ENCODE peak calls at places on chromosome 5, in five cellular contexts. One of them, this sample, is unnamed. For H3K4me1, the result is how much of the 10 kb centered on the place peaks cover.

GRCh38 chr5:54887663-54888062 is 97.7 kb downstream of the ESM1 start:
- ATAC-seq in Panc1: no peak
- ATAC-seq in HepG2: no peak
- ATAC-seq in heart left ventricle: no peak
- ATAC-seq in CD8-positive, alpha-beta T cell: no peak
- ATAC-seq in this sample: no peak

GRCh38 chr5:132354381-132354780 is 15.1 kb upstream of the SLC22A5 start:
- ATAC-seq in heart left ventricle: no peak
- ATAC-seq in Panc1: no peak
- ATAC-seq in CD8-positive, alpha-beta T cell: no peak
- ATAC-seq in HepG2: no peak
- ATAC-seq in this sample: no peak

GRCh38 chr5:147565524-147565923 is 55.7 kb upstream of the DPYSL3 start:
- ATAC-seq in heart left ventricle: no peak
- ATAC-seq in Panc1: no peak
- ATAC-seq in CD8-positive, alpha-beta T cell: no peak
- ATAC-seq in HepG2: no peak
- ATAC-seq in this sample: no peak

GRCh38 chr5:40333459-40334241 is 346.1 kb upstream of the PTGER4 start:
- ATAC-seq in Panc1: no peak
- ATAC-seq in CD8-positive, alpha-beta T cell: peak
- ATAC-seq in HepG2: no peak
- ATAC-seq in heart left ventricle: peak
- ATAC-seq in this sample: no peak

GRCh38 chr5:142966146-142966455 is 195.9 kb downstream of the ARHGAP26 start:
- ATAC-seq in heart left ventricle: no peak
- ATAC-seq in CD8-positive, alpha-beta T cell: no peak
- ATAC-seq in HepG2: no peak
- ATAC-seq in Panc1: no peak
- ATAC-seq in this sample: no peak

GRCh38 chr5:158816306-158816705 is 283.4 kb downstream of the EBF1 start:
- ATAC-seq in heart left ventricle: no peak
- ATAC-seq in HepG2: no peak
- ATAC-seq in CD8-positive, alpha-beta T cell: no peak
- ATAC-seq in Panc1: no peak
- ATAC-seq in this sample: no peak

GRCh38 chr5:151295138-151295537 is 8.4 kb downstream of the SLC36A3 start:
- ATAC-seq in HepG2: no peak
- ATAC-seq in heart left ventricle: no peak
- ATAC-seq in CD8-positive, alpha-beta T cell: no peak
- ATAC-seq in Panc1: no peak
- ATAC-seq in this sample: no peak

GRCh38 chr5:11504794-11505193 is 399.5 kb downstream of the CTNND2 start:
- ATAC-seq in HepG2: no peak
- ATAC-seq in Panc1: no peak
- ATAC-seq in heart left ventricle: no peak
- ATAC-seq in CD8-positive, alpha-beta T cell: no peak
- ATAC-seq in this sample: no peak

GRCh38 chr5:146893991-146894390 is 15.4 kb upstream of the PPP2R2B start:
- ATAC-seq in heart left ventricle: no peak
- ATAC-seq in HepG2: no peak
- ATAC-seq in Panc1: no peak
- ATAC-seq in CD8-positive, alpha-beta T cell: no peak
- ATAC-seq in this sample: no peak

GRCh38 chr5:68261174-68262021 is 45.8 kb downstream of the PIK3R1 start:
- ATAC-seq in CD8-positive, alpha-beta T cell: no peak
- ATAC-seq in Panc1: no peak
- ATAC-seq in HepG2: no peak
- ATAC-seq in heart left ventricle: no peak
- ATAC-seq in this sample: peak
- H3K4me1 ChIP-seq in CD8-positive, alpha-beta T cell: half or more
- H3K4me1 ChIP-seq in Panc1: under half
- H3K4me1 ChIP-seq in HepG2: under half
- H3K4me1 ChIP-seq in heart left ventricle: half or more
- H3K4me1 ChIP-seq in this sample: half or more

GRCh38 chr5:174529925-174530681 is 194.3 kb upstream of the MSX2 start:
- ATAC-seq in HepG2: no peak
- ATAC-seq in heart left ventricle: no peak
- ATAC-seq in CD8-positive, alpha-beta T cell: no peak
- ATAC-seq in Panc1: no peak
- ATAC-seq in this sample: no peak

GRCh38 chr5:174532453-174533126 is 191.8 kb upstream of the MSX2 start:
- ATAC-seq in heart left ventricle: peak
- ATAC-seq in CD8-positive, alpha-beta T cell: no peak
- ATAC-seq in Panc1: peak
- ATAC-seq in HepG2: peak
- ATAC-seq in this sample: peak

GRCh38 chr5:174533127-174533453 is 191.3 kb upstream of the MSX2 start:
- ATAC-seq in CD8-positive, alpha-beta T cell: no peak
- ATAC-seq in HepG2: no peak
- ATAC-seq in Panc1: peak
- ATAC-seq in heart left ventricle: no peak
- ATAC-seq in this sample: no peak

GRCh38 chr5:174533771-174534221 is 190.6 kb upstream of the MSX2 start:
- ATAC-seq in HepG2: no peak
- ATAC-seq in heart left ventricle: peak
- ATAC-seq in CD8-positive, alpha-beta T cell: no peak
- ATAC-seq in Panc1: peak
- ATAC-seq in this sample: no peak

DNA sequence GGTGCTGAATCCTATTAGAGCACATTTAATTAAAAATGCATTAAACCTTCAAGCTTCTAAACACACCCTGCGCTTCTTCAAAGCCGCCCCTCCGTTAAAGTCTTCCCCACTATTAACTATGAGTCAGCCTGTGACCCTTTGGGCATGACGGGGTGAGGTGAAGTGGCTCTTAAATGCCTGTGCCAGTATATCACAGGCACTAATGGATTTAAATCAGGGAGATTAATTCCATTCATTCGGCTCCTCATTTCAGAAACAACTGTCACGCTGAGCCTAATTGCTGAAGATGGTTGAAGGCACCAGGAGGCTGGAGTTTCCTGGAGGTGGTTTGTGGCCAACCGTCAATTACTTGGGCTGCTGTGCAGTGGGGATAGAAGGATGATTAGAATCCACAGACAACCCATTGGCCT is 192.6 kb upstream of the MSX2 start:
- ATAC-seq in heart left ventricle: no peak
- ATAC-seq in HepG2: no peak
- ATAC-seq in Panc1: no peak
- ATAC-seq in CD8-positive, alpha-beta T cell: no peak
- ATAC-seq in this sample: no peak
- H3K4me3 ChIP-seq in heart left ventricle: no peak
- H3K4me3 ChIP-seq in HepG2: no peak
- H3K4me3 ChIP-seq in Panc1: no peak
- H3K4me3 ChIP-seq in CD8-positive, alpha-beta T cell: no peak
- H3K4me3 ChIP-seq in this sample: no peak

GRCh38 chr5:172283862-172284274 is 304 bp upstream of the UBTD2 start:
- ATAC-seq in CD8-positive, alpha-beta T cell: peak
- ATAC-seq in HepG2: peak
- ATAC-seq in Panc1: peak
- ATAC-seq in heart left ventricle: peak
- ATAC-seq in this sample: peak
- TF ChIP-seq CTCF in CD8-positive, alpha-beta T cell: no peak
- TF ChIP-seq CTCF in HepG2: no peak
- TF ChIP-seq CTCF in Panc1: no peak
- TF ChIP-seq CTCF in heart left ventricle: no peak
- TF ChIP-seq CTCF in this sample: no peak

GRCh38 chr5:177089146-177089545 is 2.4 kb downstream of the FGFR4 start:
- ATAC-seq in Panc1: no peak
- ATAC-seq in HepG2: peak
- ATAC-seq in heart left ventricle: peak
- ATAC-seq in CD8-positive, alpha-beta T cell: no peak
- ATAC-seq in this sample: peak

GRCh38 chr5:177087707-177088005 is 941 bp downstream of the FGFR4 start:
- ATAC-seq in heart left ventricle: no peak
- ATAC-seq in CD8-positive, alpha-beta T cell: no peak
- ATAC-seq in HepG2: no peak
- ATAC-seq in Panc1: no peak
- ATAC-seq in this sample: no peak

GRCh38 chr5:177085985-177086917 is at the start of gene FGFR4:
- ATAC-seq in heart left ventricle: peak
- ATAC-seq in CD8-positive, alpha-beta T cell: peak
- ATAC-seq in HepG2: peak
- ATAC-seq in Panc1: peak
- ATAC-seq in this sample: peak

GRCh38 chr5:177089825-177090641 is 3.3 kb downstream of the FGFR4 start:
- ATAC-seq in Panc1: no peak
- ATAC-seq in HepG2: no peak
- ATAC-seq in CD8-positive, alpha-beta T cell: no peak
- ATAC-seq in heart left ventricle: no peak
- ATAC-seq in this sample: no peak

DNA sequence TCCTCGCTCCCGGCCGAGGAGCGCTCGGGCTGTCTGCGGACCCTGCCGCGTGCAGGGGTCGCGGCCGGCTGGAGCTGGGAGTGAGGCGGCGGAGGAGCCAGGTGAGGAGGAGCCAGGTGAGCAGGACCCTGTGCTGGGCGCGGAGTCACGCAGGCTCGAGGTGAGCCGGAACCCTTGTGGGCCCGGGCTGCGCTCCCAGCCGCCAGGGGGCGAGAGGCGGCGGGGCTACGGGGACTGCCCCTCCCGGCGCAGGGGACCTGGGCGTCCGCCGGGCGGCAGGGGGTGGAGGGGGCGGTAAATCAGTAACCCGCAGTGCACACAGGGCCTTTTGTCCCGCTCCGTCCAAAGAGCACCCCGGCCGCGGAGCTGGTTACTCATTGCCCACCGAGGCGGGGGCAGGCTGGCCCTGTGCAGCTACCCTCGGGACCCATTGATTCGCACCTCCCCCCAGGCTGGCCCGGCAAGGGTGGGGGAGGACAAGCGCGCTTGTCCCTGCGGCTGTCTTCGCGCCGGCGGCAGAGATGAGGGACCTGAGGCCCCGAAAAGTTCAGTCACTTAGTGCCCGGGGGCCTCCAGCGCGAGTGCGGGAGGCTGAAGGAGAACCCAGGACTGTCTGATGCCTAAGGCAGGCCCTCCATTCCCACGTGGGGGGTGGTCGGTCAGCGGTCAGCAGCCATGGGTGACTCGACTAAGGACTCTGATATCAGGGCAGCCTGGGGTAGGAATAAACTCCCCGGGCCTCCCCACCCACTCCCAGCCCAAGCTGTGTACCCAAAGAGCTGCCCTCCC is 397 bp downstream of the FGFR4 start:
- ATAC-seq in Panc1: peak
- ATAC-seq in HepG2: peak
- ATAC-seq in heart left ventricle: peak
- ATAC-seq in CD8-positive, alpha-beta T cell: peak
- ATAC-seq in this sample: peak
- H3K4me1 ChIP-seq in Panc1: under half
- H3K4me1 ChIP-seq in HepG2: half or more
- H3K4me1 ChIP-seq in heart left ventricle: under half
- H3K4me1 ChIP-seq in CD8-positive, alpha-beta T cell: under half
- H3K4me1 ChIP-seq in this sample: under half

DNA sequence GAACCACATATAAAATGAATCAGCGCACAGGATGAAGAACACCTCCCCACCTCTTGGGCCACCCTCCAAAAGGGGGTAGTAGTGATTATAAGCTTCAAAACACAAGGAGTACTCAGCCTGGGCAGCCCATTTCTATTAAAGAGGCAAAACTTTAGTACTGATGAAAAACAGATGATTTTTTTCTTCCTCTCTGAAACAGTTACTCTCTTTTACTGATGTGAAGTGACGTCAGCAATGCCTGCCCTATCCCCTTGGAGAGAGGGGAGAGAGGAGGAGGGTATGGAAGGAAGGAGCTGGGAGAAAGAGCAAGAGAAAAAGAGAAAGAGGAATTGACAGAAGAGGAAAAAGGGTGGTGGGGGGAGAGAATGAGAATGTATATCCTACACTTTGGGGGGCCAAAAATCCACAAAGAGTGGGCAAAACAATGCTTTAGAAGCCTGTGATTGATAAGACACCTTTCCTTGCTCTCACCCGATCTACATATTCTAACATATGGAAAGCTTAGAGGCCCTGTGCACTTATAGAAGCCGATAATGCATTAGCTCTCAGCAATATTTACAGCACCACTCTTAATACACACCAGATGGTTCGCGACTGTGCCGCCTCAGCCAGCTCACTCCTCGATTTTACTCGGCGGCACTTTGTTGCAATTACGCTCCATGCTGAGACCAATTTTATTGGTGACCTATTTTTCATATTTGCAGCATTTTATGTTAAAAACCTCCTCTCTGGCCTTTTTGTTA is 18.6 kb downstream of the NR2F1 start:
- ATAC-seq in Panc1: no peak
- ATAC-seq in CD8-positive, alpha-beta T cell: no peak
- ATAC-seq in HepG2: no peak
- ATAC-seq in heart left ventricle: no peak
- ATAC-seq in this sample: peak
- H3K4me3 ChIP-seq in Panc1: no peak
- H3K4me3 ChIP-seq in CD8-positive, alpha-beta T cell: no peak
- H3K4me3 ChIP-seq in HepG2: no peak
- H3K4me3 ChIP-seq in heart left ventricle: no peak
- H3K4me3 ChIP-seq in this sample: no peak

GRCh38 chr5:181190711-181191525 is 14.1 kb downstream of the TRIM7 start:
- ATAC-seq in CD8-positive, alpha-beta T cell: peak
- ATAC-seq in heart left ventricle: peak
- ATAC-seq in Panc1: peak
- ATAC-seq in HepG2: peak
- ATAC-seq in this sample: no peak
- TF ChIP-seq CTCF in CD8-positive, alpha-beta T cell: peak
- TF ChIP-seq CTCF in heart left ventricle: peak
- TF ChIP-seq CTCF in Panc1: peak
- TF ChIP-seq CTCF in HepG2: peak
- TF ChIP-seq CTCF in this sample: peak

GRCh38 chr5:17180957-17181723 is 36.3 kb upstream of the BASP1 start:
- ATAC-seq in heart left ventricle: peak
- ATAC-seq in HepG2: no peak
- ATAC-seq in CD8-positive, alpha-beta T cell: no peak
- ATAC-seq in Panc1: peak
- ATAC-seq in this sample: peak
- H3K4me1 ChIP-seq in heart left ventricle: under half
- H3K4me1 ChIP-seq in HepG2: under half
- H3K4me1 ChIP-seq in CD8-positive, alpha-beta T cell: under half
- H3K4me1 ChIP-seq in Panc1: under half
- H3K4me1 ChIP-seq in this sample: under half

DNA sequence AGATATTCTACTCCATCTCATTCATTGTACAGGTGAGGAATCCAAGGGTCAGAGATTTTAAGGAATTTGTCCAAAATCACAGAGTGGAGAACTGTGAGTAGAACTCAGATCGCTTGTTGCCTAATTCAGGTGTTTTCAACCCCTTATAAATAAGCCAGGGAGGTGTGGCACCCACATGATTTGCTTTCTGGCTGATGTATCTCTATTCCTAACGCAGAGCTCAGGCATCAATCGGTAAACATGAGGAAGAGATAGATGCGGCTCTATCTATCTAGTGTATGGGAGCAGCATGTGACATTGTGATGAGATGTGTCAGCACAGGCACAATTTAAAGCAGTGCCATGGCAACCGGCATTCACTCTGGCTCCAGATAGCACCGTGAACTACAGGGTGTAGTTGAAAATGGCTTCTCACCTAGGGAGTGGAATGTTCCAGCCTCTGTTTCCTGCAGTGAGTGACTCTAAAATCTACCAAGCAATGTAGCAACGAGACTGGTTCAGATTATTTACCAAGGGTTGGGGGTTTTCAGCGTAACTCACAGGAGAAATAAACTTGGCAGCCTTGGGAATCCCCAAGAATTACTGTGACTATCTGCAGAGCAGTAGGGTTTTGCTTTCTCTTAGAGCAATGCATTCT is 53.4 kb upstream of the SUB1 start:
- ATAC-seq in HepG2: peak
- ATAC-seq in CD8-positive, alpha-beta T cell: peak
- ATAC-seq in heart left ventricle: peak
- ATAC-seq in Panc1: peak
- ATAC-seq in this sample: no peak
- H3K4me3 ChIP-seq in HepG2: peak
- H3K4me3 ChIP-seq in CD8-positive, alpha-beta T cell: peak
- H3K4me3 ChIP-seq in heart left ventricle: no peak
- H3K4me3 ChIP-seq in Panc1: peak
- H3K4me3 ChIP-seq in this sample: no peak

GRCh38 chr5:1337490-1338195 is 7.3 kb downstream of the CLPTM1L start:
- ATAC-seq in CD8-positive, alpha-beta T cell: no peak
- ATAC-seq in Panc1: no peak
- ATAC-seq in HepG2: no peak
- ATAC-seq in heart left ventricle: no peak
- ATAC-seq in this sample: no peak
- TF ChIP-seq CTCF in CD8-positive, alpha-beta T cell: no peak
- TF ChIP-seq CTCF in Panc1: no peak
- TF ChIP-seq CTCF in HepG2: no peak
- TF ChIP-seq CTCF in heart left ventricle: no peak
- TF ChIP-seq CTCF in this sample: no peak